ENCODE peak calls at places on chromosomes 16 and 17, in five cellular contexts. One of them, this sample, is unnamed.

GRCh38 chr16:79045191-79045590 is 555.3 kb downstream of the MAF start:
- DNase-seq in fibroblast of mammary gland: no peak
- DNase-seq in cardiac fibroblast: no peak
- DNase-seq in effector memory CD4-positive, alpha-beta T cell: no peak
- DNase-seq in fibroblast of villous mesenchyme: no peak
- DNase-seq in this sample: no peak

GRCh38 chr16:81779540-81780320 is 639 bp downstream of the PLCG2 start:
- DNase-seq in effector memory CD4-positive, alpha-beta T cell: no peak
- DNase-seq in fibroblast of mammary gland: no peak
- DNase-seq in cardiac fibroblast: peak; percentile 10
- DNase-seq in fibroblast of villous mesenchyme: no peak
- DNase-seq in this sample: peak; percentile 92

GRCh38 chr17:48011405-48012150 is 26.0 kb downstream of the COPZ2 start:
- DNase-seq in cardiac fibroblast: peak; percentile 53
- DNase-seq in effector memory CD4-positive, alpha-beta T cell: peak; percentile 16
- DNase-seq in fibroblast of villous mesenchyme: no peak
- DNase-seq in fibroblast of mammary gland: peak; percentile 48
- DNase-seq in this sample: no peak

GRCh38 chr17:74961657-74962360 is 10.8 kb downstream of the HID1 start:
- DNase-seq in fibroblast of mammary gland: peak; percentile 83
- DNase-seq in fibroblast of villous mesenchyme: peak; percentile 89
- DNase-seq in cardiac fibroblast: peak; percentile 91
- DNase-seq in effector memory CD4-positive, alpha-beta T cell: peak; percentile 61
- DNase-seq in this sample: peak; percentile 88

GRCh38 chr16:85201566-85201965 is 89.3 kb upstream of the CIBAR2 start:
- DNase-seq in cardiac fibroblast: no peak
- DNase-seq in effector memory CD4-positive, alpha-beta T cell: no peak
- DNase-seq in fibroblast of villous mesenchyme: no peak
- DNase-seq in fibroblast of mammary gland: peak; percentile 52
- DNase-seq in this sample: no peak

GRCh38 chr17:46737331-46737730 is 81.2 kb downstream of the WNT3 start:
- DNase-seq in cardiac fibroblast: no peak
- DNase-seq in fibroblast of mammary gland: no peak
- DNase-seq in fibroblast of villous mesenchyme: no peak
- DNase-seq in effector memory CD4-positive, alpha-beta T cell: no peak
- DNase-seq in this sample: no peak

GRCh38 chr16:12062343-12063003 is 85.9 kb downstream of the SNX29 start:
- DNase-seq in cardiac fibroblast: peak; percentile 94
- DNase-seq in effector memory CD4-positive, alpha-beta T cell: no peak
- DNase-seq in fibroblast of mammary gland: peak; percentile 94
- DNase-seq in fibroblast of villous mesenchyme: peak; percentile 83
- DNase-seq in this sample: peak; percentile 87

GRCh38 chr17:1256699-1257098 is 13.5 kb upstream of the BHLHA9 start:
- DNase-seq in fibroblast of mammary gland: no peak
- DNase-seq in cardiac fibroblast: no peak
- DNase-seq in effector memory CD4-positive, alpha-beta T cell: no peak
- DNase-seq in fibroblast of villous mesenchyme: no peak
- DNase-seq in this sample: no peak

GRCh38 chr17:74865504-74866197 is 6.0 kb upstream of the GRIN2C start:
- DNase-seq in fibroblast of mammary gland: no peak
- DNase-seq in fibroblast of villous mesenchyme: no peak
- DNase-seq in effector memory CD4-positive, alpha-beta T cell: no peak
- DNase-seq in cardiac fibroblast: no peak
- DNase-seq in this sample: peak; percentile 73

GRCh38 chr17:1174490-1174889 is 5.3 kb downstream of the ABR start:
- DNase-seq in fibroblast of mammary gland: no peak
- DNase-seq in fibroblast of villous mesenchyme: no peak
- DNase-seq in cardiac fibroblast: no peak
- DNase-seq in effector memory CD4-positive, alpha-beta T cell: no peak
- DNase-seq in this sample: no peak

GRCh38 chr17:32156656-32157055 is 14.4 kb downstream of the RHOT1 start:
- DNase-seq in fibroblast of villous mesenchyme: no peak
- DNase-seq in cardiac fibroblast: no peak
- DNase-seq in fibroblast of mammary gland: no peak
- DNase-seq in effector memory CD4-positive, alpha-beta T cell: no peak
- DNase-seq in this sample: no peak

GRCh38 chr17:10135539-10136257 is 62.7 kb downstream of the GAS7 start:
- DNase-seq in effector memory CD4-positive, alpha-beta T cell: no peak
- DNase-seq in fibroblast of villous mesenchyme: peak; percentile 78
- DNase-seq in fibroblast of mammary gland: peak; percentile 92
- DNase-seq in cardiac fibroblast: peak; percentile 48
- DNase-seq in this sample: peak; percentile 68

GRCh38 chr17:1078831-1079561 is 82.1 kb downstream of the TIMM22 start:
- DNase-seq in fibroblast of mammary gland: no peak
- DNase-seq in effector memory CD4-positive, alpha-beta T cell: no peak
- DNase-seq in cardiac fibroblast: no peak
- DNase-seq in fibroblast of villous mesenchyme: no peak
- DNase-seq in this sample: no peak

GRCh38 chr17:78125138-78125913 is 3.2 kb downstream of the TMC6 start:
- DNase-seq in cardiac fibroblast: no peak
- DNase-seq in fibroblast of villous mesenchyme: no peak
- DNase-seq in effector memory CD4-positive, alpha-beta T cell: peak; percentile 23
- DNase-seq in fibroblast of mammary gland: no peak
- DNase-seq in this sample: no peak

GRCh38 chr17:1452836-1453235 is 3.2 kb downstream of the CRK start:
- DNase-seq in fibroblast of villous mesenchyme: no peak
- DNase-seq in fibroblast of mammary gland: no peak
- DNase-seq in cardiac fibroblast: no peak
- DNase-seq in effector memory CD4-positive, alpha-beta T cell: no peak
- DNase-seq in this sample: peak; percentile 6

GRCh38 chr17:49486012-49486641 is 9.0 kb upstream of the NGFR start:
- DNase-seq in cardiac fibroblast: no peak
- DNase-seq in fibroblast of villous mesenchyme: no peak
- DNase-seq in fibroblast of mammary gland: no peak
- DNase-seq in effector memory CD4-positive, alpha-beta T cell: no peak
- DNase-seq in this sample: no peak

GRCh38 chr17:59151591-59151990 is 3.4 kb downstream of the SKA2 start:
- DNase-seq in fibroblast of villous mesenchyme: peak; percentile 30
- DNase-seq in cardiac fibroblast: peak; percentile 30
- DNase-seq in fibroblast of mammary gland: no peak
- DNase-seq in effector memory CD4-positive, alpha-beta T cell: no peak
- DNase-seq in this sample: no peak

GRCh38 chr17:6303664-6304063 is 131.3 kb downstream of the AIPL1 start:
- DNase-seq in cardiac fibroblast: peak; percentile 7
- DNase-seq in fibroblast of villous mesenchyme: peak; percentile 11
- DNase-seq in fibroblast of mammary gland: no peak
- DNase-seq in effector memory CD4-positive, alpha-beta T cell: no peak
- DNase-seq in this sample: no peak

GRCh38 chr17:32185875-32186274 is 43.6 kb downstream of the RHOT1 start:
- DNase-seq in effector memory CD4-positive, alpha-beta T cell: no peak
- DNase-seq in fibroblast of villous mesenchyme: no peak
- DNase-seq in cardiac fibroblast: peak; percentile 10
- DNase-seq in fibroblast of mammary gland: peak; percentile 13
- DNase-seq in this sample: no peak

GRCh38 chr17:28986714-28987367 is 19.0 kb downstream of the SEZ6 start:
- DNase-seq in fibroblast of villous mesenchyme: no peak
- DNase-seq in fibroblast of mammary gland: no peak
- DNase-seq in effector memory CD4-positive, alpha-beta T cell: no peak
- DNase-seq in cardiac fibroblast: no peak
- DNase-seq in this sample: no peak

GRCh38 chr16:5309946-5310611 is 212.5 kb upstream of the EEF2KMT start:
- DNase-seq in effector memory CD4-positive, alpha-beta T cell: no peak
- DNase-seq in fibroblast of mammary gland: no peak
- DNase-seq in fibroblast of villous mesenchyme: no peak
- DNase-seq in cardiac fibroblast: no peak
- DNase-seq in this sample: no peak

GRCh38 chr16:50281391-50282009 is 15.1 kb downstream of the ADCY7 start:
- DNase-seq in cardiac fibroblast: no peak
- DNase-seq in fibroblast of mammary gland: no peak
- DNase-seq in effector memory CD4-positive, alpha-beta T cell: no peak
- DNase-seq in fibroblast of villous mesenchyme: no peak
- DNase-seq in this sample: peak; percentile 71

GRCh38 chr17:82219083-82219482 is 6.4 kb upstream of the CCDC57 start:
- DNase-seq in fibroblast of villous mesenchyme: no peak
- DNase-seq in effector memory CD4-positive, alpha-beta T cell: no peak
- DNase-seq in cardiac fibroblast: no peak
- DNase-seq in fibroblast of mammary gland: no peak
- DNase-seq in this sample: no peak

GRCh38 chr16:10868562-10869469 is 8.2 kb upstream of the CIITA start:
- DNase-seq in cardiac fibroblast: no peak
- DNase-seq in fibroblast of villous mesenchyme: no peak
- DNase-seq in effector memory CD4-positive, alpha-beta T cell: no peak
- DNase-seq in fibroblast of mammary gland: no peak
- DNase-seq in this sample: peak; percentile 77

GRCh38 chr17:57251211-57251787 is 5.0 kb upstream of the MSI2 start:
- DNase-seq in cardiac fibroblast: no peak
- DNase-seq in effector memory CD4-positive, alpha-beta T cell: no peak
- DNase-seq in fibroblast of villous mesenchyme: no peak
- DNase-seq in fibroblast of mammary gland: no peak
- DNase-seq in this sample: no peak

GRCh38 chr16:53912155-53912554 is 208.2 kb downstream of the FTO start:
- DNase-seq in effector memory CD4-positive, alpha-beta T cell: no peak
- DNase-seq in fibroblast of mammary gland: no peak
- DNase-seq in cardiac fibroblast: no peak
- DNase-seq in fibroblast of villous mesenchyme: peak; percentile 49
- DNase-seq in this sample: no peak

GRCh38 chr17:36980281-36980761 is 31.6 kb downstream of the AATF start:
- DNase-seq in effector memory CD4-positive, alpha-beta T cell: no peak
- DNase-seq in fibroblast of villous mesenchyme: peak; percentile 59
- DNase-seq in cardiac fibroblast: peak; percentile 65
- DNase-seq in fibroblast of mammary gland: peak; percentile 45
- DNase-seq in this sample: no peak

GRCh38 chr16:83814654-83814985 is 6.8 kb downstream of the HSBP1 start:
- DNase-seq in effector memory CD4-positive, alpha-beta T cell: no peak
- DNase-seq in cardiac fibroblast: no peak
- DNase-seq in fibroblast of mammary gland: no peak
- DNase-seq in fibroblast of villous mesenchyme: no peak
- DNase-seq in this sample: no peak

GRCh38 chr17:43549496-43549895 is 3.4 kb upstream of the ETV4 start:
- DNase-seq in fibroblast of mammary gland: no peak
- DNase-seq in cardiac fibroblast: no peak
- DNase-seq in fibroblast of villous mesenchyme: no peak
- DNase-seq in effector memory CD4-positive, alpha-beta T cell: no peak
- DNase-seq in this sample: no peak

GRCh38 chr16:14004031-14004718 is 66.9 kb upstream of the MRTFB start:
- DNase-seq in effector memory CD4-positive, alpha-beta T cell: no peak
- DNase-seq in cardiac fibroblast: no peak
- DNase-seq in fibroblast of villous mesenchyme: no peak
- DNase-seq in fibroblast of mammary gland: peak; percentile 57
- DNase-seq in this sample: no peak

GRCh38 chr16:14003119-14003570 is 68.0 kb upstream of the MRTFB start:
- DNase-seq in effector memory CD4-positive, alpha-beta T cell: no peak
- DNase-seq in fibroblast of mammary gland: peak; percentile 84
- DNase-seq in fibroblast of villous mesenchyme: peak; percentile 68
- DNase-seq in cardiac fibroblast: peak; percentile 50
- DNase-seq in this sample: peak; percentile 82

GRCh38 chr16:14004719-14005315 is 66.3 kb upstream of the MRTFB start:
- DNase-seq in fibroblast of villous mesenchyme: no peak
- DNase-seq in cardiac fibroblast: no peak
- DNase-seq in effector memory CD4-positive, alpha-beta T cell: no peak
- DNase-seq in fibroblast of mammary gland: peak; percentile 29
- DNase-seq in this sample: no peak

GRCh38 chr16:14001521-14001920 is 69.6 kb upstream of the MRTFB start:
- DNase-seq in fibroblast of villous mesenchyme: no peak
- DNase-seq in cardiac fibroblast: no peak
- DNase-seq in effector memory CD4-positive, alpha-beta T cell: no peak
- DNase-seq in fibroblast of mammary gland: no peak
- DNase-seq in this sample: no peak

DNA sequence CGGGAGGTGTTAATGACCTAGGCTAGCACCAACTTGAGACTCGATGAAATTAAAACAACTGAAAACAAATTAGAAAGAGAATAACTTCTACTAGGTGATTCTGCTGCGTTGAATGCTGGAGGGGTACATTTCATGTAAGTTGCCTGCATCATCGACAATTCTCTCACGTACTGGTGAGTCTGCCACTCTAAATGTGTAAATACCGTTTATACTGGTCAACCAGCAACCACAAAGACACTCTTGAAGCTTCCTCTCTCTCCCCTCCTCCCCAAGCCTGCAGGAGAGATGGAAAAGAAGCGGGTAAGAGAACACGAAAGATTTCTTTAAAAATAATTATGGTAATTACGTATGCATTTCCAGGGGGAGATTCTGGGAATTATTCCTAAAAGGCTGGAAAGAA is 68.7 kb upstream of the MRTFB start:
- DNase-seq in cardiac fibroblast: no peak
- DNase-seq in effector memory CD4-positive, alpha-beta T cell: no peak
- DNase-seq in fibroblast of villous mesenchyme: no peak
- DNase-seq in fibroblast of mammary gland: peak; percentile 43
- DNase-seq in this sample: no peak
- H3K4me3 ChIP-seq in cardiac fibroblast: no peak overlapping the region
- H3K4me3 ChIP-seq in effector memory CD4-positive, alpha-beta T cell: no peak overlapping the region
- H3K4me3 ChIP-seq in fibroblast of villous mesenchyme: no peak overlapping the region
- H3K4me3 ChIP-seq in fibroblast of mammary gland: no peak overlapping the region
- H3K4me3 ChIP-seq in this sample: no peak overlapping the region

GRCh38 chr17:34156741-34157589 is 98.1 kb upstream of the CCL2 start:
- DNase-seq in fibroblast of mammary gland: no peak
- DNase-seq in cardiac fibroblast: no peak
- DNase-seq in effector memory CD4-positive, alpha-beta T cell: no peak
- DNase-seq in fibroblast of villous mesenchyme: no peak
- DNase-seq in this sample: no peak

GRCh38 chr17:34156401-34156740 is 98.7 kb upstream of the CCL2 start:
- DNase-seq in cardiac fibroblast: no peak
- DNase-seq in fibroblast of villous mesenchyme: no peak
- DNase-seq in fibroblast of mammary gland: no peak
- DNase-seq in effector memory CD4-positive, alpha-beta T cell: no peak
- DNase-seq in this sample: no peak

GRCh38 chr17:34153988-34154387 is 101.1 kb upstream of the CCL2 start:
- DNase-seq in fibroblast of mammary gland: no peak
- DNase-seq in effector memory CD4-positive, alpha-beta T cell: no peak
- DNase-seq in fibroblast of villous mesenchyme: no peak
- DNase-seq in cardiac fibroblast: no peak
- DNase-seq in this sample: no peak

GRCh38 chr17:34154916-34155730 is 100.0 kb upstream of the CCL2 start:
- DNase-seq in fibroblast of villous mesenchyme: no peak
- DNase-seq in cardiac fibroblast: no peak
- DNase-seq in fibroblast of mammary gland: no peak
- DNase-seq in effector memory CD4-positive, alpha-beta T cell: no peak
- DNase-seq in this sample: no peak

DNA sequence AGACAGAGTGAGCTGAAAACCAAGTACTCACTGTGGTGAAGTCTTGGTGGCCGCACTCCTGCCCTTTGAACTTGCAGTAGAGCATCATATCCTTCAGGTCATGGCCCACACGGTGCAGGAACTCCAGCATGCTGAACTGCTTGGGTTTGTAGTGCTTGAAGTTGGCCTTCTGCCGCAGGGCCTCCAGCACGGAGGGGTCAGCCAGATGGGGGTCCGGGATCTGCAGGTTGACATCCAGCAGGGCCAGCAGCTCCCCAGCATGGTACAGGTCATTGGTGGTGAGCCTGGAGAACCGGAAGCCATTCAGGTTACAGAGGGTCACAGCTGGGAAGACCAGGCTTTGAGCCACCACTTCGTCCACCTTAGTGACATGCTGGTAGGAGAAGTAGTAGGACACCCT is 99.1 kb upstream of the CCL2 start:
- DNase-seq in effector memory CD4-positive, alpha-beta T cell: no peak
- DNase-seq in fibroblast of villous mesenchyme: no peak
- DNase-seq in fibroblast of mammary gland: no peak
- DNase-seq in cardiac fibroblast: no peak
- DNase-seq in this sample: no peak
- H3K4me3 ChIP-seq in effector memory CD4-positive, alpha-beta T cell: no peak overlapping the region
- H3K4me3 ChIP-seq in fibroblast of villous mesenchyme: no peak overlapping the region
- H3K4me3 ChIP-seq in fibroblast of mammary gland: no peak overlapping the region
- H3K4me3 ChIP-seq in cardiac fibroblast: no peak overlapping the region
- H3K4me3 ChIP-seq in this sample: no peak overlapping the region

GRCh38 chr17:65593092-65593869 is 31.8 kb upstream of the AXIN2 start:
- DNase-seq in fibroblast of villous mesenchyme: no peak
- DNase-seq in fibroblast of mammary gland: no peak
- DNase-seq in effector memory CD4-positive, alpha-beta T cell: no peak
- DNase-seq in cardiac fibroblast: no peak
- DNase-seq in this sample: no peak
- H3K4me3 ChIP-seq in fibroblast of villous mesenchyme: peak overlapping the region; percentile 44
- H3K4me3 ChIP-seq in fibroblast of mammary gland: no peak overlapping the region
- H3K4me3 ChIP-seq in effector memory CD4-positive, alpha-beta T cell: no peak overlapping the region
- H3K4me3 ChIP-seq in cardiac fibroblast: no peak overlapping the region
- H3K4me3 ChIP-seq in this sample: no peak overlapping the region

GRCh38 chr16:67653131-67654068 is 6.7 kb downstream of the ACD start:
- DNase-seq in effector memory CD4-positive, alpha-beta T cell: no peak
- DNase-seq in fibroblast of villous mesenchyme: no peak
- DNase-seq in fibroblast of mammary gland: no peak
- DNase-seq in cardiac fibroblast: no peak
- DNase-seq in this sample: no peak
- H3K4me3 ChIP-seq in effector memory CD4-positive, alpha-beta T cell: no peak overlapping the region
- H3K4me3 ChIP-seq in fibroblast of villous mesenchyme: peak overlapping the region; percentile 52
- H3K4me3 ChIP-seq in fibroblast of mammary gland: peak overlapping the region; percentile 35
- H3K4me3 ChIP-seq in cardiac fibroblast: peak overlapping the region; percentile 53
- H3K4me3 ChIP-seq in this sample: peak overlapping the region; percentile 18